ENCODE peak calls at places on chromosome 14, in nine cellular contexts. S is stimulated activated naive CD8-positive, alpha-beta T cell treated with anti-CD3 and anti-CD28 coated beads, Interleukin-15, Interleukin-2, amounts not matched to agents 100 U/mL and 50 U/mL, for 24 hours; K is NCI-H1092; G is ACHN; J is GM10248; M is activated CD4-positive, alpha-beta T cell treated with anti-CD3 and anti-CD28 coated beads for 1 hour; T is GOT3; E is EL; B is adrenal gland. H is an unnamed sample.

GRCh38 chr14:77098470-77099353 is 654 bp downstream of the CIPC start:
- DNase-seq in M (no peak), S (peak), T (no peak), B (peak), J (no peak), G (peak), K (no peak), E (peak), H (peak)

GRCh38 chr14:79543348-79543747 is 668.0 kb downstream of the DIO2 start:
- DNase-seq in S (no peak), G (no peak), M (no peak), E (no peak), J (no peak), B (no peak), T (no peak), K (no peak), H (no peak)

GRCh38 chr14:105873870-105874512 is 347.6 kb downstream of the TMEM121 start:
- DNase-seq in B (no peak), E (no peak), K (no peak), G (no peak), M (no peak), J (no peak), S (no peak), T (no peak), H (no peak)

GRCh38 chr14:36105401-36105800 is 71.1 kb downstream of the PTCSC3 start:
- DNase-seq in E (no peak), T (no peak), J (no peak), G (peak), K (peak), B (no peak), S (no peak), M (no peak), H (no peak)

GRCh38 chr14:39060818-39061437 is 42.1 kb downstream of the SEC23A start:
- DNase-seq in B (no peak), M (no peak), E (no peak), S (no peak), T (no peak), G (no peak), K (no peak), J (peak), H (no peak)

GRCh38 chr14:95765016-95765415 is 51.1 kb upstream of the TCL1A start:
- DNase-seq in J (no peak), M (no peak), S (no peak), E (no peak), T (no peak), B (no peak), K (no peak), G (no peak), H (no peak)

GRCh38 chr14:51939727-51940126 is 49.6 kb upstream of the RTRAF start:
- DNase-seq in M (no peak), E (no peak), B (no peak), J (no peak), G (no peak), S (no peak), T (no peak), K (no peak), H (no peak)

GRCh38 chr14:96978525-96979272 is 181.5 kb downstream of the VRK1 start:
- DNase-seq in E (no peak), B (no peak), M (no peak), J (no peak), T (no peak), G (no peak), S (no peak), K (peak), H (no peak)

GRCh38 chr14:104872469-104873341 is 7.6 kb downstream of the CEP170B start:
- DNase-seq in S (no peak), M (no peak), J (no peak), E (peak), G (no peak), B (peak), T (no peak), K (no peak), H (no peak)

GRCh38 chr14:22095845-22096510 is 422.4 kb upstream of the OR4E1 start:
- DNase-seq in J (no peak), K (no peak), E (no peak), S (no peak), G (no peak), M (no peak), B (no peak), T (no peak), H (peak)

GRCh38 chr14:28576523-28576922 is 190.1 kb upstream of the FOXG1 start:
- DNase-seq in J (no peak), S (no peak), E (no peak), B (no peak), T (no peak), M (no peak), G (no peak), K (no peak), H (no peak)

GRCh38 chr14:29282169-29282568 is 515.6 kb downstream of the FOXG1 start:
- DNase-seq in E (peak), J (no peak), B (no peak), S (no peak), K (no peak), M (no peak), G (no peak), T (no peak), H (no peak)

GRCh38 chr14:24891987-24892729 is 157.8 kb downstream of the STXBP6 start:
- DNase-seq in G (no peak), M (no peak), K (no peak), T (no peak), J (no peak), S (no peak), E (no peak), B (no peak), H (no peak)

GRCh38 chr14:88477513-88478250 is 77.1 kb downstream of the PTPN21 start:
- DNase-seq in E (no peak), G (no peak), T (no peak), K (no peak), S (no peak), J (no peak), M (no peak), B (no peak), H (no peak)

GRCh38 chr14:95522556-95522955 is 6.1 kb upstream of the SYNE3 start:
- DNase-seq in G (no peak), J (no peak), K (no peak), T (no peak), E (no peak), B (no peak), M (no peak), S (no peak), H (no peak)

GRCh38 chr14:38291681-38292459 is 36.0 kb upstream of the CLEC14A start:
- DNase-seq in M (no peak), B (no peak), J (no peak), T (no peak), S (no peak), K (no peak), E (peak), G (no peak), H (no peak)